ENCODE peak calls at places on chromosomes 16 and 17, in four cellular contexts. N is fibroblast of pulmonary artery, Y is breast epithelium, F is SK-N-SH. P is an unnamed sample.

GRCh38 chr17:48588519-48588918 is 1.5 kb downstream of the HOXB3 start:
- DNase-seq in N (no peak), F (no peak), Y (no peak), P (no peak)

GRCh38 chr16:77951788-77952187 is 70.6 kb upstream of the CLEC3A start:
- DNase-seq in F (peak; percentile 22), N (no peak), Y (no peak), P (no peak)

GRCh38 chr17:65797809-65798208 is 236.4 kb upstream of the AXIN2 start:
- DNase-seq in N (no peak), Y (no peak), F (peak; percentile 8), P (no peak)

GRCh38 chr17:38943607-38944006 is 18.2 kb downstream of the LASP1NB start:
- DNase-seq in Y (no peak), N (no peak), F (no peak), P (no peak)

GRCh38 chr17:50288306-50288705 is 14.0 kb downstream of the TMEM92 start:
- DNase-seq in N (no peak), F (peak; percentile 59), Y (no peak), P (no peak)

GRCh38 chr16:51440096-51440495 is 289.0 kb upstream of the SALL1 start:
- DNase-seq in N (no peak), F (no peak), Y (no peak), P (peak; percentile 20)

GRCh38 chr17:70608193-70608592 is 438.9 kb downstream of the KCNJ2 start:
- DNase-seq in N (no peak), Y (no peak), F (no peak), P (no peak)

GRCh38 chr16:1915732-1916653 is 2.2 kb downstream of the HS3ST6 start:
- DNase-seq in Y (no peak), F (no peak), N (no peak), P (no peak)

GRCh38 chr17:31115168-31115567 is 20.4 kb downstream of the NF1 start:
- DNase-seq in N (no peak), Y (no peak), F (no peak), P (peak; percentile 30)

GRCh38 chr17:9247401-9247938 is 226.2 kb downstream of the NTN1 start:
- DNase-seq in N (no peak), F (no peak), Y (no peak), P (no peak)

GRCh38 chr16:70691223-70692129 is 5.6 kb upstream of the MTSS2 start:
- DNase-seq in F (peak; percentile 86), Y (no peak), N (peak; percentile 88), P (peak; percentile 100)

GRCh38 chr16:24670623-24671454 is 58.6 kb upstream of the TNRC6A start:
- DNase-seq in N (peak; percentile 81), F (peak; percentile 81), Y (no peak), P (peak; percentile 86)

GRCh38 chr16:27390157-27390556 is 11.8 kb upstream of the IL21R start:
- DNase-seq in F (no peak), Y (no peak), N (no peak), P (no peak)

GRCh38 chr17:59327136-59327878 is 4.1 kb upstream of the YPEL2 start:
- DNase-seq in N (peak; percentile 79), F (peak; percentile 42), Y (no peak), P (no peak)

GRCh38 chr17:2107506-2107905 is 52.6 kb downstream of the HIC1 start:
- DNase-seq in Y (no peak), N (no peak), F (no peak), P (no peak)

GRCh38 chr16:64543401-64543800 is 578.5 kb downstream of the CDH11 start:
- DNase-seq in N (no peak), Y (no peak), F (no peak), P (peak; percentile 61)

GRCh38 chr16:86313631-86314030 is 196.7 kb upstream of the FOXF1 start:
- DNase-seq in Y (no peak), N (no peak), F (no peak), P (no peak)

GRCh38 chr17:59381716-59382570 is 50.5 kb downstream of the YPEL2 start:
- DNase-seq in Y (peak; percentile 41), N (peak; percentile 39), F (no peak), P (peak; percentile 59)

GRCh38 chr16:47965439-47965838 is 190.4 kb downstream of the ABCC12 start:
- DNase-seq in N (peak; percentile 6), F (no peak), Y (no peak), P (peak; percentile 16)

GRCh38 chr16:28157768-28158535 is 53.8 kb downstream of the XPO6 start:
- DNase-seq in F (no peak), N (peak; percentile 78), Y (no peak), P (peak; percentile 71)

GRCh38 chr16:69848635-69849545 is 86.8 kb downstream of the WWP2 start:
- DNase-seq in N (peak; percentile 92), F (no peak), Y (peak; percentile 70), P (peak; percentile 93)

GRCh38 chr17:4969551-4970231 is 2.1 kb upstream of the SPAG7 start:
- DNase-seq in N (no peak), F (no peak), Y (no peak), P (no peak)

GRCh38 chr16:25126820-25127232 is 15.3 kb downstream of the LCMT1 start:
- DNase-seq in N (peak; percentile 84), F (no peak), Y (no peak), P (peak; percentile 77)

GRCh38 chr16:55264949-55265348 is 59.1 kb upstream of the IRX6 start:
- DNase-seq in F (no peak), N (no peak), Y (no peak), P (peak; percentile 74)

GRCh38 chr16:984736-985135 is 3.2 kb downstream of the SOX8 start:
- DNase-seq in N (no peak), Y (no peak), F (peak; percentile 43), P (no peak)

GRCh38 chr17:82065638-82066303 is at the start of gene DUS1L:
- DNase-seq in N (peak; percentile 58), Y (no peak), F (peak; percentile 98), P (peak; percentile 58)

GRCh38 chr17:48131216-48131824 is 23.8 kb downstream of the SNX11 start:
- DNase-seq in F (peak; percentile 82), N (peak; percentile 83), Y (peak; percentile 44), P (peak; percentile 59)

DNA sequence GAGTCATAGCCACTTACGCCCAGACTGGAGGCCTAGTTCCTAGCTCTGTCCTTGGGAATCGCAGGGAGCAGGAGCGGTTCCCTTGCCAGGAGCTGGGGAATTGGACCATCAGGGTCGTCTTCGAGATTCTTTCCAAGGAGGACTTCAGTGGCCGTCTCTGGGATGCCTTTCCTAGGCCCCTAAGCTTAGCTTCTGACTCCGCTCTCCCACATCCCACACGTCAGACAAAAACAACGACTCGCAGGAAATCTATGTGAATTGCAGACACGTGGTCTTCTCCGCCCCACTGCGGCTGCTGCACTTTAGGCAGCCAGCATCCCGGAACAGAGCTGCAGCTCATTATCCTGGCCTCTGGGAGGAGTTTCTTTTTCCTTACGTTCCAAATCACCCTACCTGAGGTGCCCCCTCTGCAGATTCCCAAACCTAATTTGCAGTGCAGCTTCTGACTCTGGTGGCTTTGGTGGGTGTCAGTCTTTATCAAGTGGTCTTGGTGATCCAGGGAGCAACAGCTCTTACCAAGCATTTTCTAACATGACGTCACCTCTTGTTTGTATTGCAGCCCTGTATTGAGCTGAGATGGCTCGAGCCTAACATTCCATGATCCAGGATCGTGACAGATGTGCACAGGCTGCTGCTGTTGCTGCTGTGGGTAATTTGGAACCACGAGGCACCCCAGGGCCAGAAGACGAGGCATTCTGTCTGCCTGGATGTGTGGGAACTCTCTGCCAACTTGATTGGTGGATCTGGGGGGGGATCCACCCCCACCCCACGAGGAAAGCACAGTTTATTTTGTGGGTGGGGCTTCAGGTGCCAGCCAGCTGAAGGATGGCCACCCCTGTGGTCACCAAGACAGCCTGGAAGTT is 1.1 kb downstream of the KATNB1 start:
- DNase-seq in N (peak; percentile 82), Y (no peak), F (peak; percentile 62), P (peak; percentile 86)
- TF ChIP-seq CTCF in N (peak; percentile 21), Y (no peak), F (peak; percentile 28), P (peak; percentile 35)

DNA sequence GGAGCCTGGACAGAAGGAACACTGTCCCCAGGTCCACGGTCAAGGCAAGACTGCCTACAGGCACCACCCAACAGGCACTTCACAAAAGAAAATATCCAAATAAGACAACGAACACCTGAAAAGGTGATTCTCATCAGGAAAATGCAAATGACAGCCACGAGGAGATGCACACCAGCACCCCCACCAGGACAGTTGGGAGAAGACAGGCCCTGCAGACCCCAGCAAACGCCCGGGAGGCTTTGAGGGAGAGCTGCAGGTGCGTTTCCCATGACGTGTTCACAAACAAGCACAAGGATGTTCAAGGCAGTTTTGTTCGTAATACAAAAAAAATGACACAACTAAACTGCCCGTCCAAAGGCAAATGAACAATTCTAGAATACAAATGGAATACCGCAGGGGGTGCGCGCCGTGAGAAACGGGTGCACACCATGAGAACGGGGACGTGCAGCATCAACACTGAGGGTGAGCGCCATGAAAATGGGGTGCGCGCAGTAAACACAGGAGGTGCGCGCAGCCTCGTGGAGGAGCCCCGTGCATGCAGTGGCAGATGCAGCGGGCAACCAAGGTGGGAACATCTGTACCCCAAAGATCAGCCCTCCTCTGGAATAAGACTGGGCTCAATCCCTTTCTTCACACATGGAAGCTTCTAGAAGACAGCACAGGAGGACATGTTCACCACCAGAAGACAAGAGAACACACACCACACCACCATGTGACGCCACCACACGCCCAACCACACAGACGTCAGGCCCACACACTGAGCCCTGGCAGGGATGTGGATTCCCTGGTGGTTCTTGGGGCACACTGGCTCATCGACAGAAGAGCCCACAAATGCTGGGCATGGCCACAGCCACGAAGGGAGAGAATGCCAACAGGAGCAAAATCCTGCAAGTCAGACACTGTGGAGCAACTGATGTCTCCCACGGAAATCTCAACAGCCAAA is 91.2 kb downstream of the ZNF778 start:
- DNase-seq in Y (no peak), N (no peak), F (peak; percentile 68), P (no peak)
- H3K4me3 ChIP-seq in Y (no peak overlapping the region), N (no peak overlapping the region), F (no peak overlapping the region), P (no peak overlapping the region)

DNA sequence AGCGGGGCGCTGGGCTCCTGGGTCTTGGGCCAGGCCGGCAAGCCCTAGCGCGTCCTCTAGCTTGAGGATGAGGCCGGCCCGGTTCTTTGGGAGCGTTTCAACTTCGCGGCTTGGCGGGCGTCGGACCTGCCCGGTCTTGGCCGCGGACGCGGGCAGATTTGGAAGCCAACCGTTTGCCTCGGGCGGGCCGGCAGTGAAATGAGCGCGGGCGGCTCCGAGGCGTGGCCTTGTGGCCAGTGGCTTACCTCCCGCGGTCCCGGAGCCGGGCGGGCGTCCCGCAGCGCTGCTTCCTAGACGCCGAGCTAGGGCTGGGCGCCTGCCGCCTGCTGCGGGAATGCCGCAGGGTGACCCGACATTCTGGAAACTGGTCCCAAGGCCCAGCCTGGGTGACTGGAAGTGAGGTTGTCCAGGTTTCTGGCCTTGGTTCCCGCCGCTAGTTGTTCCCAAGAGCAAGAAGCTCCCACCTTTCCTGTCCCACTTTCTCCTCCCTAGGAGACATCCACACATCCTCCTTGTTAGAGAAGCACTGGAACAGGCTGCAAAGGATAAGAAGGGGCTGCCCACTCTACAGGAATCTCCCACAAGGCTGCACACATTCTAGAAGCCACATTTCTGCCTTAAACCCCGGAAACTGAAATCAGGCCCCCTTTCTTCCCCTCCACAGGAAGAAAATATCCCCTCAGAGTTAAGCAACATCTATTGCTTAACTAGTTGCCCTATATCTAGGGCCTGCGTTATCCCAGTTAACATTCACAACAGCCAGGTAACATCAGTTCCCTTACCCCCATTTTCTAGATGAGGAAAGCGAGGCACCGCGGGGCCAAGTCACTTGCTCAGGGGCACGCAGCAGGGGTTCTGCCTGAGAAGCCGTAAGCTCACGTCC is 4.5 kb upstream of the CBX8 start:
- DNase-seq in F (no peak), Y (no peak), N (no peak), P (no peak)
- TF ChIP-seq CTCF in F (no peak), Y (no peak), N (no peak), P (no peak)

GRCh38 chr16:84619103-84619460 is 1.2 kb upstream of the COTL1 start:
- DNase-seq in Y (no peak), N (no peak), F (no peak), P (no peak)
- H3K4me3 ChIP-seq in Y (no peak overlapping the region), N (no peak overlapping the region), F (no peak overlapping the region), P (peak overlapping the region; percentile 49)

P was measured in AG10803.